ENCODE peak calls at places on chromosome 4, in four cellular contexts. F is NB4, Y is BJ, J is nephron progenitor cell. O is an unnamed sample.

GRCh38 chr4:183816077-183816476 is 89.0 kb upstream of the STOX2 start:
- DNase-seq in F (no peak), Y (no peak), J (no peak), O (no peak)

GRCh38 chr4:86306816-86307215 is 53.0 kb downstream of the MAPK10 start:
- DNase-seq in F (no peak), Y (peak), J (no peak), O (no peak)

GRCh38 chr4:120007171-120007894 is 59.3 kb downstream of the MAD2L1 start:
- DNase-seq in F (no peak), Y (peak), J (no peak), O (no peak)

GRCh38 chr4:174607792-174608191 is 85.5 kb upstream of the HPGD start:
- DNase-seq in F (no peak), Y (no peak), J (no peak), O (no peak)

GRCh38 chr4:7070729-7071511 is 3.1 kb upstream of the GRPEL1 start:
- DNase-seq in F (peak), Y (no peak), J (peak), O (peak)

GRCh38 chr4:108168672-108169562 is at the start of gene LEF1:
- DNase-seq in F (no peak), Y (no peak), J (peak), O (peak)

GRCh38 chr4:10112658-10113284 is 3.8 kb downstream of the WDR1 start:
- DNase-seq in F (no peak), Y (no peak), J (no peak), O (no peak)

GRCh38 chr4:181858746-181859145 is 384.5 kb upstream of the TENM3 start:
- DNase-seq in F (no peak), Y (no peak), J (no peak), O (no peak)

GRCh38 chr4:53688186-53688790 is 97.0 kb upstream of the LNX1 start:
- DNase-seq in F (peak), Y (peak), J (no peak), O (no peak)

GRCh38 chr4:145230726-145231125 is 50.3 kb upstream of the OTUD4 start:
- DNase-seq in F (no peak), Y (peak), J (no peak), O (no peak)

GRCh38 chr4:149961876-149962597 is 116.2 kb upstream of the DCLK2 start:
- DNase-seq in F (no peak), Y (no peak), J (no peak), O (no peak)

GRCh38 chr4:35525192-35525978 is 718.9 kb downstream of the ARAP2 start:
- DNase-seq in F (no peak), Y (no peak), J (no peak), O (no peak)

GRCh38 chr4:180909279-180909678 is 1333.9 kb upstream of the TENM3 start:
- DNase-seq in F (peak), Y (no peak), J (peak), O (no peak)

GRCh38 chr4:182715548-182715947 is 201.6 kb downstream of the DCTD start:
- DNase-seq in F (no peak), Y (no peak), J (no peak), O (no peak)

GRCh38 chr4:9811796-9812195 is 30.4 kb downstream of the DRD5 start:
- DNase-seq in F (peak), Y (no peak), J (no peak), O (no peak)

GRCh38 chr4:142331646-142332045 is 514.5 kb downstream of the INPP4B start:
- DNase-seq in F (no peak), Y (peak), J (no peak), O (no peak)

GRCh38 chr4:141036786-141037185 is 96.5 kb downstream of the RNF150 start:
- DNase-seq in F (no peak), Y (no peak), J (no peak), O (no peak)

GRCh38 chr4:89538171-89538570 is 230.6 kb upstream of the GPRIN3 start:
- DNase-seq in F (no peak), Y (no peak), J (no peak), O (no peak)

GRCh38 chr4:185580699-185581098 is 45.4 kb upstream of the PDLIM3 start:
- DNase-seq in F (no peak), Y (no peak), J (no peak), O (no peak)

GRCh38 chr4:140363051-140363450 is 10.4 kb upstream of the SCOC start:
- DNase-seq in F (no peak), Y (no peak), J (no peak), O (no peak)

GRCh38 chr4:37561803-37562207 is 124.4 kb downstream of the RELL1 start:
- DNase-seq in F (no peak), Y (no peak), J (no peak), O (no peak)

GRCh38 chr4:1192091-1192492 is 19.7 kb upstream of the SPON2 start:
- DNase-seq in F (peak), Y (peak), J (no peak), O (no peak)

GRCh38 chr4:111641813-111642579 is 503.3 kb upstream of the FAM241A start:
- DNase-seq in F (peak), Y (peak), J (peak), O (peak)

DNA sequence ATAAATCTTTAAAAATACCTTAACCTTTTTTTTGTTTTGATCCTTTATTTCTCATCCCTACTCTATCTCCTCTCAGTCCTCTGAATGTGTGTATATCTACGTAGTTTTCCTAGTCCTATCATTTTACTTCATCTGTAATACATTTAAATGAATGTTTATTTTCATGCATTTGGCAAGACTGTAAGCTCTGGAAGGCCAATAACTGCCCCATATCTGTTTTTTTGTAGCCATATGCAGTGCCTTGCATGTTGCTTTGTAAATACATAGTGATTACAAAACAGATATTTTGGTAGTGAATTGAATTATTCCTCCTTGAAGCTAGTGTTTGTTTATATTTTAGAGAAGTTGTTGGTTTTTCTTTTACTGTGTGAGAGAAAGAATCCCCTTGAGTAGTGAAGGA is 450.2 kb downstream of the PCDH18 start:
- DNase-seq in F (no peak), Y (no peak), J (no peak), O (no peak)
- TF ChIP-seq CTCF in F (no peak), Y (no peak), J (no peak), O (no peak)

DNA sequence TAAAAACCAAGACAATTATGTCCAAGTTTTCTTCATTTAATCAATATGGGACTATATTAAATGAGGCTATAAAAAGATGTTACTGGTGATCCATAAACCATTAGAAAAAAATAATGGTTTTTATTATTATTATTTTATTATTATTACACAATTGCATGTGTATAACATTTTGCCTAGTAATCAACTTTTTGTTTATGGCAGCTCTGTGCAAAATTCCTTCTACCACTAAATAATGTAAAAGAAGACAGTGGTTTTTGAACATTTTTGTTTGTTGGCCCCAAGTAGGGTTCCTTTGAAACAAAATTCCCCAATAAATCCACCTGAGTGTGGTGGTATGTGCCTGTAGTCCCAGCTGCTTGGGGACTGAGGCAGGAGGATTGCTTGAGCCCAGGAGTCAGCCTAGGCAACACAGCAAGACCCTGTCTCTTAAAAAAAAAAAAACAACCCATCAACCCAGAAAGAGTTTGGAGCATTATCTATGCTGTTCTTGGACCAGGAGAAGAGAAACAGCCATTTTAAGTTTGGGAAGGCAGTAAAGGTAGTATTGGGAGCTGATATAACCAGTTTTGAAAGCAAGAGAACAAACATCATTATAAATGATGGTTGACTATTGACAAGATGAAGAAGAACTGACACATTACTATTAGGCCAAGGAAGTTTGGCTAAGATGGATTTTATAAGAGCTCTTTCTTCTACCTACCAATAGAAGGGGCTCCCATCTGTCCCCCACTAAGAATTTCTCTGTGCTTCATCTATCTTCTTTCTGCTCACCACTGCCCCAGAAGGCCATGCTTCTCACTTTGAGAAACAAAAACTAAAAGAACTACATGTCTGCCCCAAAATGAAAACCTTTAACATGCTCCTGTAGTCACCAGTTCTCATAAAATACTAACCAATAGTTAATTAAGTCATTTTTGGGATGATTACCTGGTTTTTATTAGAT is 2.2 kb downstream of the TMEM156 start:
- DNase-seq in F (peak), Y (no peak), J (no peak), O (no peak)
- TF ChIP-seq CTCF in F (peak), Y (no peak), J (no peak), O (no peak)

GRCh38 chr4:47692691-47693090 is 145.2 kb downstream of the CORIN start:
- DNase-seq in F (no peak), Y (no peak), J (no peak), O (no peak)

GRCh38 chr4:47686294-47686872 is 151.5 kb downstream of the CORIN start:
- DNase-seq in F (peak), Y (no peak), J (peak), O (no peak)

GRCh38 chr4:47694322-47694721 is 143.5 kb downstream of the CORIN start:
- DNase-seq in F (no peak), Y (no peak), J (no peak), O (no peak)

DNA sequence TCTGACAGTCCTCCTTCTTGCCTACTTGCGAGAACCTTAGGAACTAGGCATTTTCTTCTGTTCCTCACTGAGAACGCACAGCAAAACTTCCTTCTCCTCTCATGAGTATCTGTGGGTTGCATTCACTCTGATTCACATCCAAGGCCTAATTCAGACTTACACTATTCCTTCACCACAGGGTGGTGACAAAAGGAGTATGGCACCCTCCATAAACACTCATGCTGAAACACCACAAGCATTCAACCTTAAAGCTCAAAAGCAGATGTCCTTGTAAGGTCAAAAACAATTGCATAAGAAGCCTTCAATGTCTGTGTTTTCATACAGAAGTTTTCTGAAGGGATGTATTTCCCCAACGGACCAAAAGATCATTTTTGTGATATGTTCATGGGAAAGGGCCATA is 147.3 kb downstream of the CORIN start:
- DNase-seq in F (peak), Y (no peak), J (no peak), O (no peak)
- TF ChIP-seq CTCF in F (no peak), Y (no peak), J (no peak), O (no peak)

GRCh38 chr4:23023121-23023520 is 330.4 kb downstream of the GBA3 start:
- DNase-seq in F (no peak), Y (no peak), J (no peak), O (no peak)

GRCh38 chr4:23021040-23021439 is 328.3 kb downstream of the GBA3 start:
- DNase-seq in F (no peak), Y (no peak), J (no peak), O (no peak)

GRCh38 chr4:23023666-23024065 is 330.9 kb downstream of the GBA3 start:
- DNase-seq in F (no peak), Y (no peak), J (no peak), O (no peak)

GRCh38 chr4:23016981-23017380 is 324.2 kb downstream of the GBA3 start:
- DNase-seq in F (no peak), Y (no peak), J (no peak), O (no peak)

GRCh38 chr4:23022032-23022431 is 329.3 kb downstream of the GBA3 start:
- DNase-seq in F (no peak), Y (peak), J (no peak), O (no peak)
- TF ChIP-seq CTCF in F (no peak), Y (peak), J (no peak), O (no peak)

GRCh38 chr4:44629280-44629866 is 22.1 kb downstream of the YIPF7 start:
- DNase-seq in F (peak), Y (no peak), J (peak), O (no peak)

GRCh38 chr4:44632733-44633132 is 18.7 kb downstream of the YIPF7 start:
- DNase-seq in F (no peak), Y (no peak), J (no peak), O (no peak)

GRCh38 chr4:44632089-44632488 is 19.3 kb downstream of the YIPF7 start:
- DNase-seq in F (no peak), Y (no peak), J (no peak), O (no peak)
- TF ChIP-seq CTCF in F (no peak), Y (no peak), J (no peak), O (peak)

DNA sequence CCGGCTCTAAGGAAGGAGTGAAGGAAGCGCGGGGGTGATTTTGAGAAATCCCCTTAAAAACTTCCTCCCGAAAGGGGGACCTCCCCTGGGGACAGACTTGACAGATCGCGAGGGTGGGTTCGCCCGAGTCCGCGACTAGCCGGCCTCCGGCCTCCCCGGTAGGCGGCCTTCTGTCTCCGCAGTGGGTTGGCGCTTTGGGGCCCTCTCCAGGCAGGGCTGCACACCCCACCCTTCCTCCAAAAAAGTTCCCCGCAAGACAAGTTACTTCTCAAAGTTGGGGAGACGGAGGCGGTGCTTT is 24.8 kb downstream of the HOPX start:
- DNase-seq in F (no peak), Y (no peak), J (peak), O (no peak)
- TF ChIP-seq CTCF in F (no peak), Y (peak), J (no peak), O (peak)

GRCh38 chr4:129364747-129365452 is 268.9 kb downstream of the C4orf33 start:
- DNase-seq in F (no peak), Y (no peak), J (no peak), O (no peak)

GRCh38 chr4:129358571-129358970 is 262.6 kb downstream of the C4orf33 start:
- DNase-seq in F (peak), Y (peak), J (no peak), O (no peak)

GRCh38 chr4:129362685-129363274 is 266.8 kb downstream of the C4orf33 start:
- DNase-seq in F (peak), Y (peak), J (peak), O (no peak)
- TF ChIP-seq CTCF in F (peak), Y (peak), J (peak), O (peak)

DNA sequence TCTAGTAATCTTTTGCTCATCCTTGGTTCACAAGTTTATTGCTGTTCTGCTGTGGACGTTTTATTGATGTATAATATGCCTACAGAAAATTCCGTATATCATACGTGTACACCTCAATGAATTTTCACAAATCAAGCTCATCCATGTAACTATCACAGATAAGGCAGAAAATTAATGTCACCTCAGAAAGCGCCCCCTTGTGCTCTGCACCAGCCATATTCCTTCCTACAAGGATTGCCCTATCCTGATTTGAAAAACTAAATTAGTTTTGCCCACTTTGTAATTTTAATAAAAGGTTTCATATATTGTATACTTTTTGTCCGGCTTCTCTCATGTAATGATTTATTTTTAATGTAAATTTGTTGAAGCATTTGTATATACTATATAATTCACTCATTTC is 390.8 kb downstream of the ADGRL3 start:
- DNase-seq in F (peak), Y (no peak), J (no peak), O (no peak)
- TF ChIP-seq CTCF in F (peak), Y (no peak), J (no peak), O (no peak)

O was measured in type B pancreatic cell.